ENCODE peak calls at places on chromosomes 11 and 22, in five cellular contexts. Z, T, K, M and I are unnamed samples.

GRCh38 chr11:64604458-64605247 is 13.6 kb downstream of the SLC22A12 start:
- DNase-seq in M (no peak), T (no peak), Z (no peak), K (no peak), I (no peak)

GRCh38 chr11:75262436-75262835 is 21.9 kb downstream of the TPBGL start:
- DNase-seq in T (no peak), Z (no peak), K (no peak), M (no peak), I (no peak)

GRCh38 chr11:128346808-128347207 is 240.6 kb downstream of the ETS1 start:
- DNase-seq in T (no peak), M (peak; percentile 55), Z (no peak), K (peak; percentile 91), I (no peak)

GRCh38 chr22:47291565-47292495 is 529.4 kb downstream of the TBC1D22A start:
- DNase-seq in T (no peak), Z (no peak), M (no peak), K (no peak), I (no peak)

GRCh38 chr22:45777046-45777851 is 105.6 kb downstream of the ATXN10 start:
- DNase-seq in K (peak; percentile 79), M (peak; percentile 82), Z (no peak), T (no peak), I (no peak)

GRCh38 chr11:110091995-110092576 is 1.1 kb upstream of the ZC3H12C start:
- DNase-seq in K (peak; percentile 20), M (no peak), T (no peak), Z (no peak), I (no peak)

GRCh38 chr11:46727952-46728658 is 9.1 kb downstream of the F2 start:
- DNase-seq in Z (no peak), T (no peak), M (no peak), K (no peak), I (no peak)

GRCh38 chr22:38706885-38707180 is 1.1 kb downstream of the GTPBP1 start:
- DNase-seq in T (no peak), Z (no peak), M (no peak), K (peak; percentile 42), I (no peak)

GRCh38 chr11:130511765-130512164 is 63.3 kb downstream of the ADAMTS15 start:
- DNase-seq in Z (no peak), M (no peak), T (no peak), K (peak; percentile 76), I (no peak)

GRCh38 chr11:120336641-120337132 is 474 bp downstream of the ARHGEF12 start:
- DNase-seq in T (no peak), K (no peak), M (no peak), Z (peak; percentile 61), I (no peak)

GRCh38 chr11:133945087-133945974 is 11.4 kb downstream of the IGSF9B start:
- DNase-seq in Z (peak; percentile 85), M (no peak), T (no peak), K (no peak), I (no peak)

GRCh38 chr11:124026498-124026897 is at the start of gene OR10G8:
- DNase-seq in K (no peak), T (no peak), Z (no peak), M (no peak), I (no peak)

GRCh38 chr11:120516461-120517389 is 5.2 kb downstream of the GRIK4 start:
- DNase-seq in M (no peak), K (no peak), T (no peak), Z (no peak), I (no peak)

GRCh38 chr11:80034801-80035200 is 594.0 kb upstream of the TENM4 start:
- DNase-seq in Z (no peak), K (peak; percentile 59), M (no peak), T (no peak), I (no peak)